ENCODE peak calls at places on chromosome 12, in seven cellular contexts. L is tibial nerve; G is effector memory CD4-positive, alpha-beta T cell; Z is body of pancreas; I is stomach; X is CD4-positive, CD25-positive, alpha-beta regulatory T cell; T is tibial artery. K is an unnamed sample. For H3K36me3 and H3K9me3, the result is how much of the 10 kb centered on the place peaks cover.

GRCh38 chr12:68109001-68109400 is 50.5 kb downstream of the IFNG start:
- DNase-seq in L (no peak), G (no peak), Z (no peak), I (no peak), X (no peak), T (no peak), K (no peak)

GRCh38 chr12:122366685-122367475 is 55.6 kb downstream of the CLIP1 start:
- DNase-seq in L (peak), G (no peak), Z (peak), I (no peak), X (no peak), T (no peak), K (peak)

GRCh38 chr12:58757422-58757821 is 162.9 kb downstream of the LRIG3 start:
- DNase-seq in L (no peak), G (no peak), Z (no peak), I (no peak), X (no peak), T (no peak), K (peak)

GRCh38 chr12:52029686-52030085 is 21.6 kb upstream of the NR4A1 start:
- DNase-seq in L (no peak), G (no peak), Z (peak), I (peak), X (no peak), T (no peak), K (peak)

GRCh38 chr12:64008596-64008995 is 164.1 kb downstream of the SRGAP1 start:
- DNase-seq in L (no peak), G (no peak), Z (no peak), I (no peak), X (no peak), T (no peak), K (no peak)

GRCh38 chr12:52522346-52523011 is 2.3 kb upstream of the KRT5 start:
- DNase-seq in L (no peak), G (no peak), Z (peak), I (no peak), X (no peak), T (no peak), K (peak)

GRCh38 chr12:59937148-59937547 is 341.3 kb downstream of the SLC16A7 start:
- DNase-seq in L (no peak), G (no peak), Z (no peak), I (no peak), X (no peak), T (no peak), K (no peak)

GRCh38 chr12:53505086-53505485 is 2.2 kb downstream of the NPFF start:
- DNase-seq in L (no peak), G (no peak), Z (no peak), I (no peak), X (no peak), T (peak), K (peak)

GRCh38 chr12:63822352-63822751 is 22.1 kb upstream of the SRGAP1 start:
- DNase-seq in L (no peak), G (no peak), Z (no peak), I (no peak), X (no peak), T (no peak), K (no peak)

GRCh38 chr12:121793501-121793835 is at the start of gene RHOF:
- DNase-seq in L (no peak), G (no peak), Z (no peak), I (peak), X (no peak), T (no peak), K (no peak)

GRCh38 chr12:107884769-107885694 is 110.5 kb downstream of the ASCL4 start:
- DNase-seq in L (no peak), G (no peak), Z (peak), I (peak), X (peak), T (no peak), K (peak)

GRCh38 chr12:25959069-25959961 is 833 bp downstream of the RASSF8 start:
- DNase-seq in L (peak), G (no peak), Z (peak), I (peak), X (peak), T (peak), K (peak)

GRCh38 chr12:3604750-3605638 is 114.0 kb downstream of the PRMT8 start:
- DNase-seq in L (no peak), G (no peak), Z (peak), I (peak), X (no peak), T (no peak), K (peak)

GRCh38 chr12:113361574-113362370 is 3.4 kb downstream of the PLBD2 start:
- DNase-seq in L (no peak), G (no peak), Z (no peak), I (no peak), X (no peak), T (no peak), K (no peak)

GRCh38 chr12:106801167-106801708 is 26.8 kb downstream of the RIC8B start:
- DNase-seq in L (no peak), G (no peak), Z (no peak), I (no peak), X (peak), T (no peak), K (no peak)

GRCh38 chr12:74725154-74725553 is 187.5 kb downstream of the ATXN7L3B start:
- DNase-seq in L (no peak), G (no peak), Z (no peak), I (no peak), X (no peak), T (no peak), K (no peak)

GRCh38 chr12:11595080-11595479 is 54.4 kb upstream of the ETV6 start:
- DNase-seq in L (no peak), G (no peak), Z (no peak), I (no peak), X (no peak), T (no peak), K (no peak)

GRCh38 chr12:100371146-100371545 is 14.3 kb downstream of the SLC17A8 start:
- DNase-seq in L (no peak), G (no peak), Z (no peak), I (no peak), X (no peak), T (no peak), K (no peak)

GRCh38 chr12:11895421-11896064 is 175.2 kb upstream of the BCL2L14 start:
- DNase-seq in L (no peak), G (no peak), Z (no peak), I (no peak), X (no peak), T (no peak), K (no peak)

GRCh38 chr12:57519758-57520007 is 631 bp downstream of the DDIT3 start:
- DNase-seq in L (no peak), G (no peak), Z (no peak), I (no peak), X (no peak), T (no peak), K (no peak)

GRCh38 chr12:17264603-17265002 is 658.6 kb upstream of the LMO3 start:
- DNase-seq in L (no peak), G (no peak), Z (no peak), I (no peak), X (no peak), T (no peak), K (no peak)

GRCh38 chr12:25796523-25797000 is 161.9 kb upstream of the RASSF8 start:
- DNase-seq in L (no peak), G (no peak), Z (no peak), I (no peak), X (no peak), T (no peak), K (no peak)

GRCh38 chr12:105253882-105254513 is 18.0 kb upstream of the APPL2 start:
- DNase-seq in L (no peak), G (no peak), Z (no peak), I (no peak), X (no peak), T (no peak), K (peak)

GRCh38 chr12:46934374-46935111 is 108.7 kb upstream of the SLC38A4 start:
- DNase-seq in L (no peak), G (no peak), Z (no peak), I (no peak), X (no peak), T (no peak), K (no peak)

GRCh38 chr12:58711968-58712367 is 208.3 kb downstream of the LRIG3 start:
- DNase-seq in L (no peak), G (no peak), Z (no peak), I (no peak), X (no peak), T (no peak), K (peak)

GRCh38 chr12:50986961-50987737 is 34.8 kb downstream of the HIGD1C start:
- DNase-seq in L (peak), G (no peak), Z (peak), I (peak), X (peak), T (no peak), K (no peak)

GRCh38 chr12:106358410-106359241 is 1.1 kb downstream of the POLR3B start:
- DNase-seq in L (no peak), G (no peak), Z (peak), I (peak), X (no peak), T (peak), K (no peak)

GRCh38 chr12:115438314-115438713 is 754.3 kb upstream of the TBX3 start:
- DNase-seq in L (no peak), G (no peak), Z (no peak), I (no peak), X (no peak), T (no peak), K (no peak)

GRCh38 chr12:130713581-130713991 is 2.5 kb downstream of the RIMBP2 start:
- DNase-seq in L (no peak), G (no peak), Z (peak), I (no peak), X (no peak), T (no peak), K (no peak)

GRCh38 chr12:85621041-85621440 is 215.2 kb downstream of the RASSF9 start:
- DNase-seq in L (no peak), G (no peak), Z (no peak), I (no peak), X (no peak), T (no peak), K (no peak)

GRCh38 chr12:108729612-108730336 is 1.5 kb downstream of the CORO1C start:
- DNase-seq in L (no peak), G (no peak), Z (peak), I (no peak), X (no peak), T (no peak), K (no peak)

GRCh38 chr12:49294804-49295086 is 202 bp upstream of the PRPH start:
- DNase-seq in L (no peak), G (no peak), Z (no peak), I (no peak), X (no peak), T (no peak), K (no peak)
- H3K4me3 ChIP-seq in L (no peak), G (no peak), Z (no peak), I (no peak), X (no peak), T (no peak), K (no peak)

DNA sequence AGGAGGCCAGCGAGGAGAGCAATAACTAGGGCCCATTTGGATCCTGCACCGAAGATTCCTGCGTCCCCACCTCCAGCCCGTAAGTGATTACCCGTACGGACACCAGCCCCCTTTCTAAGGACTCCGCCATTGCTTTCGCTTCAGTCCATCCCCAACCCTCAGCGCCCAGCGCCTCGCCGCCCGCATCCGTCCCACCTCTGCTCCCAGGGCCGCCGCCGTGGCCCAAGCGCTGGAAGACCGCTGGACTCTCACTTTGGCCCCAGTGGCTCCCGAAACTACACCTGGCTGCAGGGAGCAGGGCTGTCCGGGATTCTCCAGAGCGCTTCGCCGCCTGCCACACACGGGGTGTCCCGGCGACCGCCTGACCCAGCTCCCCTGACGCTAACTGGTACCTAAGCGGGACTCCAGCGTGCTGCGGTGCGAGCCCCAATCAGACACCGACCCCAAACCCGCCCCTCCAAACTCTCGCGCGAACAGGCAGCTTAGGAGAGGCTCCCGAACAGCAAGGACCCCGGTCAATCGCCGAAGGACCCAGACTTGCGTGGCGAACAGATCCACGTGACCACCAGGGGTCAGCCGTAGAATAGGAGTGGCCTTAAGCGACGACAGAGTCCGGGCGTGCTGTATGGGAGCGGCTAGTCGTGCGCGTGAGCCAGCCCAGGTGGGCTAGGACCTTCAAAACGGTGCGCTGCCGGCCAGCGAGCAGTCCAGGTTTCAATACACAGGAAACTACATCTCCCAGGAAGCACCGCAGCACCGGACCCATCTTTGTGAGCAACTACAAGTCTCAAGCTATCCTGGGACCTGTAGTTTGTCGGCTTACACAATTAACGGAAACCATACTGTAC is at the start of gene CNPY2:
- DNase-seq in L (peak), G (peak), Z (peak), I (peak), X (peak), T (peak), K (peak)
- H3K36me3 ChIP-seq in L (under half), G (under half), Z (under half), I (under half), X (under half), T (half or more), K (under half)

DNA sequence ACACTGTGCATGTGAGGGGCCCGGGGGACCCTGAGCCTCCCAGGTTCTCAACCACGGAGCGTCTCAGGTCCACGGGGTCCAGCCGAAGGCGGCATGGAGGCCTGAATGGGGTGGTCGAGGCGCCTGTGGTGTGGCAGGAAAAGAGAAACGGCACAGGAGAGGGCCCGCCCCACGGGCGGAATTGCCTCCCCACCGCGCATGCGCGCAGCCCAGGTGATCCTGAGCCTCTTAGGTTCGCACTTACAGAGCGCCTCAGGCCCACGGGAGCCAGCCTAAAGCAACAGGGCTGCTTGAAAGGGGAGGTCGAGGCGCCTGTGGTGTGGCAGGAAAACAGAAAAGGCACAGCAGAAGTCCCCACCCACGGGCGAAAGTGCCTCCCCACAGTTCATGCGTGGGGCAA is 311.0 kb downstream of the ALG10 start:
- DNase-seq in L (no peak), G (no peak), Z (no peak), I (no peak), X (no peak), T (no peak), K (no peak)
- H3K9me3 ChIP-seq in L (under half), G (under half), Z (under half), I (half or more), X (half or more), T (under half), K (under half)

DNA sequence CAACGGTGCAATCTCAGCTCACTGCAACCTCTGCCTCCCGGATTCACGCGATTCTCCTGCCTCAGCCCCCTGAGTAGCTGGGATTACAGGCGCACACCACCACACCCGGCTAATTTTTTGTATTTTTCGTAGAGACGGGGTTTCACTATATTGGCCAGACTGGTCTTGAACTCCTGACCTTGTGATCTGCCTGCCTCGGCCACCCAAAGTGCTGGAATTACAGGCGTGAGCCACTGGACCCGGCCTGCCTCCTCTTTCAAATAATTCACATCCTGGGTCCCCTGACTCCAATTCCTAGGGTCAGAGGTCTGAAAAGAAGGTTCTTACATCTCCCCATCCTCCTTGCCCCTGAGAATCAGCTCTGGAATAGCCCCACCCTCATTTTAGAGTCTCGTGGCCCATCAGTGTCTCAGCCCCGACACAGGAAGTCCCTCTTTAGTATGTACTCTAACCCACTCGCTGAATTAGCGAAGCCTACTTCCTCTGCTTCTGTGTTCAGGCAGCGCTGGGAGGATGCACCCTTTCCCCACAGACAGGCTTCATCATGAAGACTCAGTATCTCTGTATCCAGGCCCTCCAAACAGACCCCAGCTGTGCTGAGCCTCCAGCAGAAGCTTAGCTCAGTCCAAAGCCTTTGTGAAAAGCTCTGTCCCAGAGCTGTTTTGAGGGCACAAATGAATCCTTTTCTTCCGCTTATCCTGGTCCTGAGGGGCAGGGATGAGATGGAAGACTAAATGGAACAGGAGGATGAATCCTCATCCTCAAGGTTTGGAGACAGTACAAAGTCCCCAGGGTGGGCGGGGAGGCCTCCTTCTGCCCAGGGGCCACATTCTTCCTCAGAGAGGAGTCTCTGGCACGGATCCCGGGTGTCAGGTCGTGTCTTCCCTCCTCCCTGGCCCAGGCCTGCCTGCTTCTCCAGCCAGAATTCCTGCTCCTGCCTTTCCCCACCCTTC is 3.5 kb downstream of the LPAR5 start:
- DNase-seq in L (no peak), G (no peak), Z (peak), I (no peak), X (peak), T (no peak), K (peak)
- H3K4me3 ChIP-seq in L (peak), G (peak), Z (no peak), I (no peak), X (peak), T (no peak), K (no peak)

DNA sequence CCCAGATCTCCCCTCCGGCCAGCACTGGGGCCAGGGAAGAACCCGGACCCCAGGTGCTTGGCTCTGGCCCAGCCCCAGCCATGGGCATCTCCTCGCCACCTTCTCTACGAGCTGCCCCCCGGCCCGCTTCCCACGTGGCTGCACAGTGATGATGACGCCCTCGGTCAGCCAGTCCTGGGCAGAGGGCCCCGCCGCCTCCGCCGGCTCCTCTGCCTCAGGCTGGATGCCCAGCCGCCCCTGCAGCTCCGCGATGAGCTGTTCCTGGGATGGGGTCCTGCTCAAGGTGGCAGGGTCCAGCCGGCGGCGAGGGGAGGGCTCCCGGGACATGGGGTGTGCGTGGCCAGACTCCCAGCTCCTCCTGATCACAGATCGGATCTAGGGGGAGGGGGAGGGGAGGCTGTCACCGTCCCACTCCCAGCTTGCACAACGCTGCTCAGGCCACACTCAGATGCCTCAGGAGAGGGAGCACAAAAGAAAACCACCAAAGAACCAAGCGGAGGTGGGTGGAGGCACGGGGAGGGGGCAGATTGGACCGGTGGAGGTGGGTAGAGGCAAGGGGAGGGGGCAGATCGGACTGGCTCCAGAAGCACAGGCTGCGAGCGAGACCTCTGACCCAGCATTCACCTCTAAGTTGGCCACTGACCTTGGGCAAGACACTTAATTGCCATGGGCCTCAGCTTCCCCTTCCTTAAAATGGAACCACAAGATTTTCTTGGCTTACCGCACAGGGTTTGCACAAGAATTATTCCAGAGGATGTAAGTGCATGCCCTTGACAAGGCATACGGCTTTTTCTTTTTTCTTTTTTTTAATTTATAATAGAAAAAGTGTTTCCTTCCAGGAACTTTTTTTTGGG is 16.1 kb upstream of the RPLP0 start:
- DNase-seq in L (no peak), G (no peak), Z (no peak), I (no peak), X (no peak), T (no peak), K (no peak)
- H3K36me3 ChIP-seq in L (under half), G (half or more), Z (under half), I (half or more), X (half or more), T (half or more), K (half or more)

GRCh38 chr12:132953771-132954170 is 2.3 kb downstream of the ZNF605 start:
- DNase-seq in L (no peak), G (no peak), Z (no peak), I (no peak), X (no peak), T (peak), K (no peak)
- H3K9me3 ChIP-seq in L (under half), G (under half), Z (under half), I (under half), X (under half), T (under half), K (under half)

GRCh38 chr12:132154341-132154761 is 10.1 kb downstream of the NOC4L start:
- DNase-seq in L (no peak), G (no peak), Z (no peak), I (no peak), X (no peak), T (no peak), K (no peak)
- H3K4me3 ChIP-seq in L (peak), G (no peak), Z (no peak), I (peak), X (no peak), T (peak), K (no peak)

K was measured in MG63.